ENCODE peak calls at places on chromosomes 7 and 10, in seven cellular contexts. R, W, V, Q, E, H and D are unnamed samples.

GRCh38 chr10:57169597-57169996 is 808.5 kb upstream of the ZWINT start:
- DNase-seq in Q (no peak), W (no peak), H (no peak), E (no peak), R (no peak), V (no peak), D (no peak)

GRCh38 chr10:26555719-26556368 is 117.7 kb downstream of the APBB1IP start:
- DNase-seq in R (no peak), V (peak; percentile 35), W (no peak), E (no peak), Q (peak; percentile 56), H (peak; percentile 89), D (peak; percentile 57)

GRCh38 chr7:108340856-108341411 is 115.3 kb downstream of the NRCAM start:
- DNase-seq in Q (no peak), V (no peak), R (peak; percentile 22), H (no peak), E (no peak), W (no peak), D (no peak)

GRCh38 chr7:110856704-110857103 is 234.2 kb upstream of the LRRN3 start:
- DNase-seq in E (no peak), Q (no peak), R (peak; percentile 27), H (no peak), W (no peak), V (no peak), D (no peak)

GRCh38 chr10:126468876-126469643 is 80.8 kb upstream of the ADAM12 start:
- DNase-seq in E (no peak), V (no peak), H (no peak), R (no peak), Q (no peak), W (no peak), D (no peak)

GRCh38 chr7:97845622-97846203 is 26.5 kb downstream of the ASNS start:
- DNase-seq in R (peak; percentile 15), V (no peak), W (no peak), Q (no peak), H (no peak), E (peak; percentile 36), D (no peak)

GRCh38 chr10:95469676-95470075 is 91.5 kb downstream of the SORBS1 start:
- DNase-seq in R (no peak), Q (peak; percentile 51), E (no peak), H (no peak), W (no peak), V (no peak), D (no peak)

GRCh38 chr10:93758911-93759410 is 1.2 kb downstream of the LGI1 start:
- DNase-seq in V (no peak), E (no peak), R (no peak), W (no peak), H (no peak), Q (no peak), D (no peak)

GRCh38 chr10:1400129-1400865 is 337.0 kb downstream of the ADARB2 start:
- DNase-seq in W (no peak), H (no peak), V (no peak), E (no peak), Q (no peak), R (no peak), D (no peak)

GRCh38 chr7:121157885-121158590 is 169.5 kb downstream of the CPED1 start:
- DNase-seq in W (no peak), Q (no peak), E (no peak), R (no peak), V (no peak), H (no peak), D (no peak)

GRCh38 chr7:36758879-36759278 is 34.6 kb upstream of the AOAH start:
- DNase-seq in V (no peak), Q (no peak), W (no peak), R (no peak), E (no peak), H (no peak), D (no peak)

GRCh38 chr10:93080350-93081046 is 6.8 kb downstream of the CYP26A1 start:
- DNase-seq in H (no peak), R (no peak), E (no peak), W (peak; percentile 75), Q (peak; percentile 54), V (peak; percentile 15), D (peak; percentile 53)

GRCh38 chr10:52652431-52653220 is 120.0 kb downstream of the MBL2 start:
- DNase-seq in R (no peak), W (no peak), V (no peak), H (no peak), E (peak; percentile 55), Q (no peak), D (no peak)

GRCh38 chr7:44147026-44147881 is 6.1 kb upstream of the MYL7 start:
- DNase-seq in H (no peak), V (no peak), Q (peak; percentile 50), R (no peak), W (peak; percentile 40), E (no peak), D (peak; percentile 7)

GRCh38 chr10:27536437-27536836 is 32.3 kb downstream of the RAB18 start:
- DNase-seq in E (no peak), V (no peak), Q (no peak), R (no peak), W (no peak), H (no peak), D (no peak)

GRCh38 chr10:62054825-62055224 is 153.3 kb downstream of the ARID5B start:
- DNase-seq in Q (no peak), R (no peak), W (no peak), E (no peak), H (no peak), V (no peak), D (no peak)

GRCh38 chr10:35746004-35746403 is 103.9 kb upstream of the FZD8 start:
- DNase-seq in R (no peak), Q (no peak), W (no peak), E (no peak), H (no peak), V (no peak), D (no peak)

GRCh38 chr10:23530079-23530478 is 91.2 kb downstream of the OTUD1 start:
- DNase-seq in Q (no peak), V (no peak), E (peak; percentile 5), R (no peak), H (no peak), W (no peak), D (no peak)

GRCh38 chr7:112143151-112143550 is 63.0 kb downstream of the DOCK4 start:
- DNase-seq in E (no peak), V (no peak), W (no peak), Q (no peak), H (no peak), R (no peak), D (no peak)

GRCh38 chr7:2967705-2968104 is 76.0 kb downstream of the CARD11 start:
- DNase-seq in Q (no peak), W (no peak), E (no peak), V (no peak), H (no peak), R (no peak), D (no peak)

GRCh38 chr10:125451319-125451718 is 231.6 kb downstream of the TEX36 start:
- DNase-seq in R (no peak), V (no peak), E (no peak), H (no peak), Q (no peak), W (no peak), D (no peak)

GRCh38 chr10:117226813-117227451 is 14.0 kb upstream of the SLC18A2 start:
- DNase-seq in W (peak; percentile 71), Q (no peak), R (peak; percentile 30), V (no peak), H (no peak), E (peak; percentile 18), D (no peak)

GRCh38 chr10:89535185-89536012 is at the start of gene SLC16A12:
- DNase-seq in E (no peak), V (no peak), W (peak; percentile 75), H (no peak), R (no peak), Q (peak; percentile 36), D (no peak)
- TF ChIP-seq CTCF in E (no peak), V (peak; percentile 25), W (peak; percentile 51), H (no peak), R (no peak), Q (no peak), D (no peak)

DNA sequence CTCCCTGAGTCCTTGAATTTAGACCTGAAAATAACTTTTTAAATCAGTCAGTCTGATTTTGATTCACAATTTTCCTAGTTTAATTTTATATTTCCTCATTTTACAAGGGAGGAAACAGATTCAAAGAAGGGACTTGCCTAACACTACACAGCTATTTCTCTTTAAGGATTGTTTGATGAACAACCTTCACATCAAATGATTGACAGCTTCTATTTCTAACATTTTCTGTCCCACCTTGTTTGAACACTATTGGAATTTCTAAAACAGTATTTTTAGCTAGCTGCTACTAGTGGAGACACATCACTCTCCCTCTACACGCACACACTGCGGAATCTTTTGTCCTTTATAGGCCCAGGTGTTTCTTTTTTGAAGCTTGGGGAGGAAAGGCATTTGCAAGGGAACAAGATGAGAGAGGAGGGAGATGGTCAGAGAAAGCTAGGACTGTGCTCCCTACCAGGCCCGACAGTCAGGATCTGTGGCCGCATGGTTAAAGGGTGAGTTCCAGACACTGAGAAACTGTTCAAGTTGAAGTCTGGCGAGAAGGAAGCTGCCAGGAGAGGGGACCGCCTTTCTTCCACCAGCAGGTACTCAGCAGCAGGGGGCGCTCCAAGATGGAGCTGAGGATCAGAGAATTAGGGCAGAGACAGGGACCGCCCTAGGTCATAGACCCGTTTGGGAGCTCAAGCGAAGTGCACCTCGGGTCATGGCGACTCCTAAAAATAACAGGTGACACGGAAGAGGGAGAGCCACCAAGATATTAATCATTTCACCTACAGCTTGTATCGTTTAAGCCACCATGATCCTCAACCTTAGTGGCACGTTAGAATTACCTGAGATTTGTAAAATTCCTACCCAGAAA is 49.7 kb downstream of the DNAJC12 start:
- DNase-seq in H (peak; percentile 40), Q (peak; percentile 51), W (peak; percentile 92), E (peak; percentile 26), R (no peak), V (no peak), D (no peak)
- TF ChIP-seq CTCF in H (no peak), Q (no peak), W (peak; percentile 93), E (peak; percentile 72), R (peak; percentile 68), V (no peak), D (no peak)

GRCh38 chr7:76512941-76513816 is 2.8 kb downstream of the UPK3B start:
- DNase-seq in E (peak; percentile 1), W (peak; percentile 76), R (no peak), V (no peak), Q (no peak), H (no peak), D (no peak)
- TF ChIP-seq CTCF in E (peak; percentile 40), W (peak; percentile 64), R (peak; percentile 30), V (no peak), Q (no peak), H (no peak), D (no peak)

DNA sequence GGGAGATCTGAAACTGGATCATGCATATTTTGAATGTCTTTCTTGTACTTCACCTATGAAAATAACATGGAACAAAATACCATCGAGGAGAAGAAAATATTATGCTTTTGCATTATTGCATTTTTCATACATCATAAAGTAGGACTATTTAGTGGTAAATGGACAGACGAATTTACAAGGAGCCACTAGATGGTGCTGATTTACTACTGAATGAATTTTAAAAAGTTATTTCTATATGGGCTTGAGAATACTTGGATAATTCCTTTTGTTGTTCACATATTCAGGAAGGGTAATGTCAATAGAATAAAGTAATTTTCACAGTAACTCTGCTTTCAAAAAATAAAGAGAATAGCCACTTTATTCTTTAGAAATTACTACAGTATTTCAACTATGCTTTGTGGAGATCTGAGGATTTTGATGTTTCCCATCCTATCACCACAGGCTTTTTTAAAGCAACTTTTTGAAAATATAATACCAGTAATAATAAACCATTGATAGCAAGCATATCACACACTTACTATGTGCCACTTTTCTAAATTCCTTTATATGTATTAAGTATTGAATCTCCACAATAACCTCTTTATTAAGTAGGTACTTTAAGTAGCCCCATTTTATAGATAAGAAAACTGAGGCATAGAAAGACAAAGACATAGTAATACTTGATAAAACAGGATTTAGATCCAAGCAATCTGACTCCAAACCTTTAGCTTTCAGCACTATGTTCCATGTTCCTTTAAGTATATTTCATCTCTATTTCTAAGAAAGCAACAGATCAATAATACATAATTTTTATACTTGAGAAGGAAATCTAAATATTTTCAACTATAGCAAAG is 38.6 kb downstream of the NEBL start:
- DNase-seq in H (no peak), E (peak; percentile 49), V (no peak), R (peak; percentile 28), W (no peak), Q (no peak), D (no peak)
- TF ChIP-seq CTCF in H (peak; percentile 37), E (peak; percentile 21), V (peak; percentile 19), R (peak; percentile 74), W (peak; percentile 78), Q (peak; percentile 40), D (no peak)